ENCODE peak calls at places on chromosomes 1 and 21, in eight cellular contexts. E is heart left ventricle, X is AG04450, C is foreskin fibroblast, Q is astrocyte of the spinal cord, R is body of pancreas, S is left ventricle myocardium inferior, Z is colonic mucosa. B is an unnamed sample.

GRCh38 chr21:40902299-40902698 is 55.3 kb upstream of the DSCAM start:
- DNase-seq in E (no peak), X (no peak), C (no peak), Q (no peak), R (peak; percentile 48), S (no peak), Z (no peak), B (no peak)

GRCh38 chr1:205298191-205298994 is 23.2 kb downstream of the NUAK2 start:
- DNase-seq in E (no peak), X (peak; percentile 96), C (peak; percentile 95), Q (peak; percentile 96), R (peak; percentile 71), S (no peak), Z (no peak), B (peak; percentile 90)

GRCh38 chr21:32991299-32991850 is 34.4 kb upstream of the OLIG2 start:
- DNase-seq in E (no peak), X (no peak), C (no peak), Q (no peak), R (no peak), S (no peak), Z (no peak), B (no peak)

GRCh38 chr1:198775606-198776005 is 136.8 kb downstream of the PTPRC start:
- DNase-seq in E (no peak), X (no peak), C (no peak), Q (peak; percentile 92), R (no peak), S (no peak), Z (no peak), B (no peak)

GRCh38 chr1:116538527-116538926 is 32.3 kb downstream of the CD58 start:
- DNase-seq in E (no peak), X (no peak), C (peak; percentile 57), Q (peak; percentile 35), R (no peak), S (no peak), Z (no peak), B (no peak)

GRCh38 chr1:194730304-194730703 is 1543.9 kb upstream of the B3GALT2 start:
- DNase-seq in E (no peak), X (no peak), C (no peak), Q (no peak), R (no peak), S (no peak), Z (no peak), B (no peak)

GRCh38 chr1:241423541-241424479 is 66.8 kb upstream of the RGS7 start:
- DNase-seq in E (no peak), X (peak; percentile 8), C (peak; percentile 47), Q (peak; percentile 33), R (peak; percentile 35), S (no peak), Z (no peak), B (no peak)

GRCh38 chr1:183279835-183280234 is 93.8 kb downstream of the LAMC2 start:
- DNase-seq in E (no peak), X (no peak), C (peak; percentile 74), Q (peak; percentile 63), R (no peak), S (peak; percentile 41), Z (no peak), B (peak; percentile 97)

GRCh38 chr1:207499573-207499972 is 3.6 kb downstream of the CR1 start:
- DNase-seq in E (peak; percentile 46), X (peak; percentile 10), C (peak; percentile 54), Q (peak; percentile 67), R (peak; percentile 67), S (peak; percentile 58), Z (peak; percentile 58), B (peak; percentile 23)

DNA sequence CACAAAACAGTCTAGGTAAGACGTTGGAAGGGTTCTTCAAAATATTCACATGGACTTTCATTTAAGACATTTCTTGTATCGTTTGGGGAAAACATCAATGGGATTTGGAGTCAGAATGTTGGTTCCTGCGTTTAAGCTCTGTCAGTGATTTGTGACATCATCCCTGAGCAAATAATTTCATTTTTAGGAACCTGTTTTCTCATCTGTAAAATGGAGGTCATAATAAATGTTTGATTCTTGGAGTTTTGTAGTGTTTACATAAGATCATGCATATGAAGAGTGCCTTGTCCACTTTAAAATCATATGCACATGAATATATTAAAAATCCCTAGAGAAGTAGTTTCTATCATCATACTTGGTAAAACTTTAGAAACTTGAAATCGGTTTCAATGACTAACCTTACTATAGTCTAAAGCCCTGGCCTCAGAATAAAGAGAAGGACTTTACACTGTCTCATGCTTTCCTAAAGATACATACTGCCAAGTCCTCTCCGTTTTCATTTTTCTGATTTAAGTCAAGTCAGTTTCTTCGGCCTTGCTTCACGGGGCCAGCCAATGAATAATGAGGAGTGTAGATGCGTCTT is 178.4 kb downstream of the ADSS2 start:
- DNase-seq in E (no peak), X (no peak), C (no peak), Q (no peak), R (no peak), S (no peak), Z (no peak), B (no peak)
- H3K4me3 ChIP-seq in E (no peak overlapping the region), X (peak overlapping the region; percentile 41), C (peak overlapping the region; percentile 8), Q (peak overlapping the region; percentile 17), R (no peak overlapping the region), S (peak overlapping the region; percentile 15), Z (no peak overlapping the region), B (peak overlapping the region; percentile 32)

GRCh38 chr1:177780096-177780700 is 189.7 kb downstream of the SEC16B start:
- DNase-seq in E (no peak), X (peak; percentile 7), C (peak; percentile 33), Q (peak; percentile 66), R (peak; percentile 23), S (no peak), Z (no peak), B (peak; percentile 37)
- TF ChIP-seq CTCF in E (peak; percentile 55), X (peak; percentile 59), C (peak; percentile 58), Q (peak; percentile 57), R (peak; percentile 45), S (peak; percentile 59), Z (peak; percentile 35), B (peak; percentile 58)

DNA sequence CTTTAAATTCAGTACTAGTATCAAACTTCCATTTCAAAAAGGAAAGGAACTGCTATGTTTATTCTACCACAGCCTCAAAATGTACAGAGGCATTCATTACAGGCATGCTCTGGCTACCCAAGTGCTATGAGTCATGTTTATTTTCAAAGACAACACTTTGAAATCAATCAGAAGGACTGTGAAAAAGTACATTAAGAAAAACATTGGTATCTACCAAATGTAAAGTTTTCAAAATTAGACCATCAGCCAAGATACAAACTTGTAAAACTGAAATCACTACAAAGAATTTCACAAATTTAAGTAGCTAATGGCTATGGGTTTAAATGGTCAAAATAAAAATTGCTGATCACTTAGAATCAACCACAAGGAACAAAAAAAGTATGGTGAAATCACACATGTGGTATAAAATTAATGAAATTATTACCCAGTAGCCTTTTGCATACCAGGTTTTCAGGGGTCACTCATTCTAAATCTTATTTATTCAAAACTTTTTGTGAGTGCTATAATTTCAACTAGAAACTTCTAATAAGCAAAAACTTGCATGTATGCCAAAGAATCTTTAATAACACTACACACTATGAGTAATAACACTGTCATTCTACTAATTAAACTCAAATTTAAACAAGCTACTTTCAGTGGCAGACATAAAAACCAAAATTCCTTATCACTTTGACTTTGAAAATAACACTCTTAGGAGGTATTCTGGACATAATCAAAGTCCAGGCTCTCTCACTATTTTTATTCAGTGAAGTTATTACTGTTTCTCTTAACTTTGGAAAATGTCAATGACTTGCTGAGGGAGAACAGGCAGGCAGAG is 49.2 kb downstream of the ENAH start:
- DNase-seq in E (no peak), X (no peak), C (peak; percentile 40), Q (peak; percentile 78), R (peak; percentile 16), S (no peak), Z (no peak), B (no peak)
- H3K4me3 ChIP-seq in E (no peak overlapping the region), X (no peak overlapping the region), C (no peak overlapping the region), Q (no peak overlapping the region), R (no peak overlapping the region), S (no peak overlapping the region), Z (no peak overlapping the region), B (no peak overlapping the region)

DNA sequence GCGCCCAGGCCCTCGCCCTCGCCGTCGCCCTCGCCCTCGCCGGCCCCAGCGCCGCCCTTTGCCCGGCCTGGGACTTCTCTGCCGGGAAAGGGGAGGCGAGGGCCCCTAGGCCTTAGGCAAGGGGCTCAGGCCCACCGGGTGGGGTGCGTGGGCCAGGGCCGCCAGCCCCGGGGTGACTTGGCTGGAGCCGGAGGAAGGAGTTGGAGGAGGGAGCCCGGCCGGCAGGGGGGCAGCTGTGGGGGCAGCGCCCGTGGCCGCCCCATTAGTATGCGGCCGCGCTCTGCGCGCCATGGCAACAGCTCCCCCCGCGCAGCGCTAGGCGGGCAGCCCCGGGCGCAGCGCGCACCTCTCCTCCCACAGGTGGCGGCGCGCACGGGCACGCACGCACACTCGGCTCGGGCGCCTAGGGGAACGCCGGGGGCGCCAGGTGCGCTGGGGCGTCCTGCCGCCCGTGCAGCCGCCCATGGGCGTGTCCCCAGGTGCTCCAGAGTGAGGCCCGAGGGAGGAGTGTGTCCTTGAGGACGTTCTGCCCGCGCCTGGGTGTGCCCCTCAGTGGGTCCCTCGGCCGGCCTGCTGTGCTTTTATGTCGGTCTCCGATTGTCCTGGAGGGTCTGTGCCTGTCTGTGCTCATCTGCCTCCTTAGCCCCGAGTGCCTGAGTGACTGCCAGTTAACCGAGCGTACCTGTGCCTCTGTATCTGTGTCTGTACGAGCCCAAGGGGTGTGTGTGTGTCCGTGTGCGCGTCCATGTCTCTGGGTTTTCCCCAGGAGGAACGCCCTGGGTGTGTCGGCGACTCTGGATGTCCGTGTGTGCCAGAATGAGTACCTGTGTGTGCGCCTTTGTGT is 38.1 kb upstream of the WASF2 start:
- DNase-seq in E (no peak), X (no peak), C (no peak), Q (no peak), R (peak; percentile 74), S (peak; percentile 57), Z (peak; percentile 87), B (no peak)
- TF ChIP-seq CTCF in E (no peak), X (no peak), C (no peak), Q (no peak), R (no peak), S (no peak), Z (no peak), B (no peak)

GRCh38 chr1:150006881-150007401 is 3.6 kb downstream of the OTUD7B start:
- DNase-seq in E (no peak), X (no peak), C (no peak), Q (peak; percentile 42), R (no peak), S (no peak), Z (no peak), B (no peak)

GRCh38 chr1:150009604-150010387 is 730 bp downstream of the OTUD7B start:
- DNase-seq in E (peak; percentile 40), X (peak; percentile 63), C (peak; percentile 80), Q (peak; percentile 85), R (peak; percentile 41), S (peak; percentile 21), Z (peak; percentile 60), B (peak; percentile 49)

GRCh38 chr1:150012611-150013010 is 2.1 kb upstream of the OTUD7B start:
- DNase-seq in E (no peak), X (no peak), C (no peak), Q (peak; percentile 72), R (no peak), S (no peak), Z (no peak), B (no peak)

GRCh38 chr1:150008699-150009098 is 1.8 kb downstream of the OTUD7B start:
- DNase-seq in E (no peak), X (no peak), C (no peak), Q (no peak), R (no peak), S (no peak), Z (no peak), B (no peak)

GRCh38 chr1:150010388-150011115 is at the start of gene OTUD7B:
- DNase-seq in E (peak; percentile 90), X (peak; percentile 63), C (peak; percentile 89), Q (peak; percentile 91), R (peak; percentile 89), S (peak; percentile 89), Z (peak; percentile 90), B (peak; percentile 42)
- H3K4me3 ChIP-seq in E (peak within 1 kb of the TSS; percentile 94), X (peak within 1 kb of the TSS; percentile 94), C (peak within 1 kb of the TSS; percentile 89), Q (peak within 1 kb of the TSS; percentile 88), R (peak within 1 kb of the TSS; percentile 58), S (peak within 1 kb of the TSS; percentile 88), Z (peak within 1 kb of the TSS; percentile 73), B (peak within 1 kb of the TSS; percentile 87)